ENCODE peak calls at places on chromosomes 2 and 18, in five cellular contexts. G is GM12864, H is HT-29, J is heart right ventricle, Q is GM03348. N is an unnamed sample.

GRCh38 chr2:184597571-184597980 is 753 bp upstream of the ZNF804A start:
- DNase-seq in G (no peak), H (no peak), J (no peak), Q (peak), N (peak)

GRCh38 chr2:60033325-60033724 is 520.1 kb downstream of the BCL11A start:
- DNase-seq in G (no peak), H (no peak), J (no peak), Q (no peak), N (no peak)

GRCh38 chr2:205848601-205849000 is 166.3 kb downstream of the NRP2 start:
- DNase-seq in G (no peak), H (no peak), J (no peak), Q (peak), N (no peak)

GRCh38 chr2:102040229-102040628 is 48.5 kb downstream of the IL1R2 start:
- DNase-seq in G (no peak), H (no peak), J (no peak), Q (no peak), N (no peak)

GRCh38 chr2:85827879-85828569 is 60.8 kb downstream of the ST3GAL5 start:
- DNase-seq in G (no peak), H (no peak), J (no peak), Q (no peak), N (no peak)

GRCh38 chr18:70423988-70424387 is 135.1 kb downstream of the SOCS6 start:
- DNase-seq in G (no peak), H (peak), J (no peak), Q (peak), N (no peak)

GRCh38 chr2:120421830-120422175 is 75.9 kb downstream of the INHBB start:
- DNase-seq in G (no peak), H (no peak), J (no peak), Q (no peak), N (no peak)

GRCh38 chr18:3869848-3870247 is 419.9 kb downstream of the TGIF1 start:
- DNase-seq in G (no peak), H (peak), J (no peak), Q (peak), N (no peak)

GRCh38 chr18:35415511-35416427 is 38.6 kb upstream of the ZNF396 start:
- DNase-seq in G (no peak), H (no peak), J (no peak), Q (peak), N (no peak)

GRCh38 chr18:43422483-43422882 is 145.2 kb upstream of the SYT4 start:
- DNase-seq in G (no peak), H (peak), J (no peak), Q (no peak), N (no peak)

GRCh38 chr18:824179-824578 is 12.1 kb upstream of the YES1 start:
- DNase-seq in G (no peak), H (no peak), J (no peak), Q (no peak), N (no peak)

GRCh38 chr2:164837807-164838206 is 3.8 kb downstream of the COBLL1 start:
- DNase-seq in G (no peak), H (no peak), J (no peak), Q (no peak), N (no peak)

N was measured in tibial nerve.